ENCODE peak calls at places on chromosomes 13 and 19, in five cellular contexts. N is lower lobe of right lung, V is left lung, S is uterus, J is body of pancreas. H is an unnamed sample. For H3K4me1, the result is how much of the 10 kb centered on the place peaks cover.

GRCh38 chr13:54647275-54647674 is 1618.7 kb downstream of the OLFM4 start:
- DNase-seq in N (no peak), V (no peak), S (no peak), J (no peak), H (no peak)

GRCh38 chr19:48553676-48554384 is 1.9 kb downstream of the SULT2B1 start:
- DNase-seq in N (peak), V (peak), S (peak), J (peak), H (no peak)

GRCh38 chr13:112350300-112350699 is 25.9 kb upstream of the SPACA7 start:
- DNase-seq in N (no peak), V (no peak), S (no peak), J (no peak), H (no peak)

GRCh38 chr19:6417713-6418561 is 6.7 kb downstream of the KHSRP start:
- DNase-seq in N (no peak), V (no peak), S (peak), J (peak), H (no peak)

GRCh38 chr13:112618501-112618900 is 30.5 kb upstream of the TUBGCP3 start:
- DNase-seq in N (no peak), V (no peak), S (no peak), J (no peak), H (no peak)

GRCh38 chr13:51913421-51914136 is 51.8 kb downstream of the CCDC70 start:
- DNase-seq in N (no peak), V (no peak), S (no peak), J (no peak), H (no peak)

GRCh38 chr19:54420383-54421168 is 5.3 kb downstream of the TTYH1 start:
- DNase-seq in N (no peak), V (no peak), S (no peak), J (peak), H (no peak)

GRCh38 chr19:33385956-33386355 is 12.4 kb downstream of the CEBPG start:
- DNase-seq in N (no peak), V (no peak), S (no peak), J (no peak), H (no peak)

GRCh38 chr19:3284759-3285646 is 60.5 kb downstream of the CELF5 start:
- DNase-seq in N (peak), V (peak), S (peak), J (peak), H (peak)

GRCh38 chr19:47540748-47541147 is 25.9 kb upstream of the NAPA start:
- DNase-seq in N (no peak), V (no peak), S (no peak), J (peak), H (no peak)

DNA sequence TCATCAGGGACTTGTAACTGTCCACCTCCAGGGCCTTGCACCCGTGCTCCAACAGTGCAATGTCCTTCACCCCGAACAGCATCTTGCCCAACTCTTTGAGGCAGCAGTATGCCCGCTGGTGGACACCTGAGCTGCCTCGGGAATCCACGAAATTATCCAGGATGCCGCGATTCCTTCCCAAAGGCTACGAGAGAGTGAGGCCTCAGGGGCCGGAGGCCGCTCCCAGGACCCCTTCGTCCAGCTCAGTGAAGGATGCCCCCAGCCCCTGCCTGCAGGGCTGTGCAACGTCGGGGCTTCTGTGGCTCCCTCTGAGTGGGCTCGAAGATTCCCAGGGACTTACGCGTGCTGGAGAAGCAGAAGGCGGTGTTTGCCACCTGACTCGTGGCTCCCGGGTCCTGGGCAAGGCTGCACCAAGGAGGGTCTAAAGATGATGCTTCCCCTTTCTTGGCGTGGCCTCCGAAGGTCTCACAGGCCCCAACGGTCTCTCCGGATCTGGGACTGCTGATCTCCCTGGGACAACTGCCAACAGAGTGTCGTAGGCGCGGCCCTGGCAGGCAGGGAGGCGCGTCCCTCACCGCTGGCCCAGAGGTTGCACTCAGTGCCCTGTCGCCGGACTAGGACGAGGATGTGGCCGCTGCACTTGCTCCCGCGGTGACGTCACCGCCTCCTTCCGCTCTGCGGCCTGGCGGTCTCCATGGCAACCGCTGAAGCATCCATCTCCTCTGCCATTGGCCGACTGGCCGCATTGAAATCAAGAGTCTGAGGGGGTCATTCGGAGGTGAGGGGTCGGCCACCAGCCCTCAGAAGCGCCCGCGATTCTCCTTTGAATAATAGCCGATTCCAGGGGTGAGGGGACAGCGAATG is at the start of gene PNMA8C:
- DNase-seq in N (peak), V (peak), S (peak), J (peak), H (peak)
- H3K4me3 ChIP-seq in N (peak), V (no peak), S (no peak), J (no peak), H (no peak)

GRCh38 chr13:30711375-30711774 is 24.0 kb upstream of the ALOX5AP start:
- DNase-seq in N (no peak), V (no peak), S (no peak), J (no peak), H (no peak)
- H3K4me1 ChIP-seq in N (under half), V (half or more), S (under half), J (under half), H (under half)

GRCh38 chr19:45103200-45103624 is 10.2 kb downstream of the PPP1R37 start:
- DNase-seq in N (peak), V (no peak), S (no peak), J (peak), H (peak)

GRCh38 chr19:45110811-45111210 is 17.8 kb downstream of the PPP1R37 start:
- DNase-seq in N (no peak), V (no peak), S (no peak), J (no peak), H (no peak)

GRCh38 chr19:45104658-45105384 is 11.8 kb downstream of the PPP1R37 start:
- DNase-seq in N (no peak), V (no peak), S (no peak), J (no peak), H (no peak)

GRCh38 chr19:45103625-45104319 is 10.8 kb downstream of the PPP1R37 start:
- DNase-seq in N (no peak), V (no peak), S (no peak), J (peak), H (no peak)

GRCh38 chr19:45107621-45108170 is 14.7 kb downstream of the PPP1R37 start:
- DNase-seq in N (no peak), V (no peak), S (no peak), J (no peak), H (no peak)
- H3K27ac ChIP-seq in N (no peak), V (no peak), S (no peak), J (no peak), H (no peak)

DNA sequence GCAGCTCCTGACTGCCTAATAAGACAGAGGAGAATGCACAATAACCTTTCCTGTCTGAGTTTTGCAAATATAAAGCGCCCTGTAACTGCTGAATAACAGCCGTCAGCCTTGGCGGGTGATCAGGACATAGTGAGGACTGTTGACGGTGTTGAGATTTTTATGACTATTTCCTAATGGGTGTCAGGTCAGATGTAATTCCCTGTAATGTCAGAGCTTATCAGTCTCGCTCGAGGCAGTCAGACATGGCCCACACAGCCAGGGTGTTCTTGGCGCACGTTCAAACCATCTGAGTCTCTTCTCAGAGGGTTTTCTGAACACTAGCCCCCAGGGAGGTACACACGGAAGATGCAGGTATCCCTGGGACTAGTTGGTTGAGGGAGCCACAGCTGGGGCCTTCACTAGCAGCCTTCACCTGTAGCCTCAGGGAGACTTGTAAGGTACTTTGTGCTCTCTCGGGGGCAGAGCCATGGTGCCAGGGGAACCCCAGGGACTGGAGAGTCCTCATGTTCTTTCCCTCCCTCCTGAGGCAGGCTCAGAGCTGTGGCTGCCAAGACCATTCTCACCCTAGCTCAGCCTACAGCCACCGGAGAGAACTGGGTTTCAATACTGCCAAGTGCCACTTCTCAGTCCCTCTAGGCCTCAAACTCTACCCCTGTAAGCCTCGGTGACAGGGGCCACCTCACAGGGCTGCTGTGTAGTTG is 213.1 kb downstream of the UQCRFS1 start:
- DNase-seq in N (no peak), V (no peak), S (no peak), J (no peak), H (no peak)
- H3K4me3 ChIP-seq in N (no peak), V (no peak), S (no peak), J (no peak), H (no peak)

GRCh38 chr19:45119582-45119981 is 26.6 kb downstream of the PPP1R37 start:
- DNase-seq in N (no peak), V (no peak), S (no peak), J (no peak), H (no peak)
- H3K4me1 ChIP-seq in N (under half), V (half or more), S (under half), J (under half), H (under half)

GRCh38 chr19:12939908-12940533 is 1.6 kb downstream of the CALR start:
- DNase-seq in N (no peak), V (no peak), S (no peak), J (no peak), H (no peak)
- H3K27ac ChIP-seq in N (peak), V (peak), S (no peak), J (peak), H (peak)

DNA sequence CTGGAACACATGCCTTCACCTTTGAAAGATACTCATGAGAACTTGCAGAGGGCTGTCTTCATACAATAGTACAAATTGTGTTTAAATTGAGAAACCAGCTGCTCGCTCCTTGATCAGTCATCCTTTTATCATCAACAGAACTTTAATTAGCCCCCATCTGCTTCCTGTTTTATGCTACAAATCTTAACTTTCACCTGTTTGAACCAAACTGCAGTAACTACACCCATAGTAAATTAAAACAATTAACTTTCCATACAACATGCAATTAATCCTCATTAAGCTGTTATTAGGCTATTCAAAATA is 85.2 kb downstream of the FOXO1 start:
- DNase-seq in N (no peak), V (no peak), S (no peak), J (no peak), H (no peak)
- H3K4me3 ChIP-seq in N (no peak), V (no peak), S (no peak), J (no peak), H (peak)